ENCODE peak calls at places on chromosomes 6 and 20, in nine cellular contexts. W is heart right ventricle; Z is NCI-H345; U is osteocyte; B is endothelial cell; Y is cardiac fibroblast; J is NCI-H1105; T is effector CD4-positive, alpha-beta T cell; G is uterus. Q is an unnamed sample.

GRCh38 chr6:3330199-3330598 is 71.5 kb downstream of the PSMG4 start:
- DNase-seq in W (no peak), B (no peak), Z (no peak), U (no peak), T (no peak), Y (no peak), J (no peak), G (no peak), Q (no peak)

GRCh38 chr6:137387365-137387764 is 106.8 kb downstream of the OLIG3 start:
- DNase-seq in Z (no peak), B (no peak), J (no peak), G (no peak), U (no peak), Y (no peak), T (no peak), W (no peak), Q (peak; percentile 89)

GRCh38 chr6:97186416-97186999 is 96.5 kb downstream of the MMS22L start:
- DNase-seq in B (peak; percentile 75), Y (peak; percentile 81), J (peak; percentile 67), Z (peak; percentile 63), T (peak; percentile 45), U (peak; percentile 85), W (peak; percentile 62), G (peak; percentile 20), Q (peak; percentile 64)

GRCh38 chr6:14818422-14818884 is 427.4 kb upstream of the JARID2 start:
- DNase-seq in U (no peak), W (peak; percentile 36), B (no peak), T (no peak), Y (peak; percentile 60), J (no peak), G (no peak), Z (no peak), Q (no peak)

GRCh38 chr20:13028001-13028400 is 19.2 kb downstream of the SPTLC3 start:
- DNase-seq in J (no peak), B (no peak), U (no peak), W (no peak), G (no peak), T (no peak), Y (peak; percentile 45), Z (no peak), Q (no peak)

GRCh38 chr6:163338671-163339405 is 75.7 kb upstream of the QKI start:
- DNase-seq in W (peak; percentile 72), U (no peak), Y (peak; percentile 64), B (peak; percentile 25), G (no peak), Z (peak; percentile 8), J (no peak), T (no peak), Q (no peak)

GRCh38 chr6:41689171-41690008 is 46.0 kb downstream of the TFEB start:
- DNase-seq in U (no peak), Z (no peak), J (no peak), B (no peak), Y (peak; percentile 33), G (no peak), T (no peak), W (no peak), Q (no peak)

GRCh38 chr6:10170816-10171215 is 244.1 kb downstream of the TFAP2A start:
- DNase-seq in Z (no peak), W (no peak), Y (no peak), G (no peak), B (no peak), T (no peak), U (no peak), J (no peak), Q (no peak)

GRCh38 chr20:1942486-1943266 is 47.5 kb downstream of the SIRPA start:
- DNase-seq in T (no peak), U (no peak), B (no peak), Y (no peak), J (no peak), Z (no peak), G (no peak), W (no peak), Q (no peak)

GRCh38 chr20:830011-830521 is 3.4 kb upstream of the FAM110A start:
- DNase-seq in U (no peak), Y (peak; percentile 43), T (no peak), B (no peak), Z (no peak), W (no peak), J (no peak), G (no peak), Q (no peak)

GRCh38 chr6:134176283-134176975 is 124.0 kb upstream of the SLC2A12 start:
- DNase-seq in Z (no peak), G (peak; percentile 24), U (no peak), W (peak; percentile 49), Y (peak; percentile 85), T (no peak), J (no peak), B (peak; percentile 70), Q (no peak)

GRCh38 chr20:56829788-56830385 is 200.8 kb downstream of the TFAP2C start:
- DNase-seq in W (no peak), J (no peak), U (no peak), T (no peak), B (no peak), G (no peak), Z (no peak), Y (no peak), Q (no peak)

GRCh38 chr6:109290143-109290931 is 91.9 kb downstream of the CD164 start:
- DNase-seq in G (no peak), J (no peak), Z (no peak), T (no peak), W (no peak), Y (no peak), B (no peak), U (no peak), Q (no peak)

GRCh38 chr6:119129968-119130484 is 51.6 kb upstream of the FAM184A start:
- DNase-seq in W (no peak), U (no peak), Z (no peak), G (no peak), B (no peak), Y (peak; percentile 70), T (no peak), J (no peak), Q (peak; percentile 21)

GRCh38 chr6:159062564-159062945 is 17.8 kb upstream of the TAGAP start:
- DNase-seq in G (no peak), J (no peak), Z (no peak), B (no peak), Y (no peak), U (peak; percentile 40), W (no peak), T (peak; percentile 51), Q (no peak)